ENCODE peak calls at places on chromosomes 11 and 22, in six cellular contexts. L is substantia nigra; B is NCI-H345; X is activated T-cell treated with anti-CD3 and anti-CD28 coated beads, Interleukin-2, amount 50 U/mL, for 72 hours; M is astrocyte of the hippocampus; S is NCI-H524. A is an unnamed sample.

GRCh38 chr11:87398913-87399312 is 361.2 kb downstream of the TMEM135 start:
- DNase-seq in L (no peak), B (no peak), X (no peak), M (no peak), S (no peak), A (no peak)

GRCh38 chr11:134854391-134854991 is 442.4 kb upstream of the B3GAT1 start:
- DNase-seq in L (no peak), B (no peak), X (no peak), M (no peak), S (peak; percentile 75), A (no peak)

GRCh38 chr11:561148-562003 is 606 bp downstream of the RASSF7 start:
- DNase-seq in L (no peak), B (no peak), X (no peak), M (peak; percentile 59), S (no peak), A (no peak)

GRCh38 chr11:119368121-119369034 is 13.1 kb downstream of the USP2 start:
- DNase-seq in L (peak; percentile 39), B (peak; percentile 31), X (no peak), M (no peak), S (peak; percentile 97), A (peak; percentile 90)

GRCh38 chr11:1151366-1152315 is 6.1 kb upstream of the MUC5AC start:
- DNase-seq in L (no peak), B (no peak), X (no peak), M (no peak), S (no peak), A (no peak)

GRCh38 chr11:10674440-10674855 is 19.1 kb downstream of the IRAG1 start:
- DNase-seq in L (peak; percentile 24), B (no peak), X (no peak), M (no peak), S (no peak), A (peak; percentile 41)

GRCh38 chr22:45977003-45977395 is at the start of gene WNT7B:
- DNase-seq in L (no peak), B (peak; percentile 86), X (no peak), M (peak; percentile 43), S (no peak), A (no peak)

GRCh38 chr22:20083157-20083890 is 3.3 kb downstream of the DGCR8 start:
- DNase-seq in L (no peak), B (no peak), X (no peak), M (no peak), S (no peak), A (peak; percentile 12)

GRCh38 chr11:19892876-19893275 is 180.2 kb downstream of the NAV2 start:
- DNase-seq in L (no peak), B (no peak), X (no peak), M (peak; percentile 42), S (no peak), A (no peak)

GRCh38 chr11:102472127-102472526 is 19.6 kb upstream of the TMEM123 start:
- DNase-seq in L (no peak), B (no peak), X (no peak), M (no peak), S (no peak), A (no peak)

GRCh38 chr11:10537587-10537986 is 3.4 kb downstream of the RNF141 start:
- DNase-seq in L (no peak), B (no peak), X (no peak), M (no peak), S (no peak), A (no peak)

GRCh38 chr11:124656759-124657627 is 16.5 kb downstream of the SIAE start:
- DNase-seq in L (no peak), B (peak; percentile 58), X (no peak), M (peak; percentile 81), S (peak; percentile 82), A (no peak)

GRCh38 chr11:132244871-132245557 is 874.6 kb downstream of the NTM start:
- DNase-seq in L (no peak), B (no peak), X (no peak), M (no peak), S (no peak), A (no peak)

GRCh38 chr11:119351232-119351631 is 4.7 kb upstream of the MFRP start:
- DNase-seq in L (no peak), B (no peak), X (no peak), M (no peak), S (no peak), A (no peak)

GRCh38 chr22:43277987-43278601 is 65.1 kb downstream of the SCUBE1 start:
- DNase-seq in L (no peak), B (no peak), X (no peak), M (no peak), S (no peak), A (no peak)

GRCh38 chr11:15944460-15944859 is 411.9 kb downstream of the SOX6 start:
- DNase-seq in L (no peak), B (no peak), X (no peak), M (no peak), S (no peak), A (no peak)

GRCh38 chr11:74138572-74138971 is 32.2 kb downstream of the C2CD3 start:
- DNase-seq in L (no peak), B (no peak), X (no peak), M (peak; percentile 96), S (no peak), A (no peak)

GRCh38 chr11:44466531-44467179 is 98.8 kb upstream of the CD82 start:
- DNase-seq in L (no peak), B (no peak), X (no peak), M (no peak), S (no peak), A (no peak)

GRCh38 chr22:22168190-22168940 is 76.2 kb upstream of the VPREB1 start:
- DNase-seq in L (no peak), B (no peak), X (peak; percentile 15), M (no peak), S (peak; percentile 86), A (no peak)

GRCh38 chr11:77069336-77069968 is 2.7 kb downstream of the CAPN5 start:
- DNase-seq in L (no peak), B (no peak), X (no peak), M (no peak), S (peak; percentile 22), A (no peak)

GRCh38 chr11:23364076-23364475 is 503.8 kb upstream of the CCDC179 start:
- DNase-seq in L (no peak), B (no peak), X (no peak), M (no peak), S (no peak), A (no peak)

GRCh38 chr11:9596926-9597325 is 23.5 kb downstream of the WEE1 start:
- DNase-seq in L (no peak), B (no peak), X (no peak), M (no peak), S (no peak), A (no peak)

GRCh38 chr22:50444663-50445062 is 30.2 kb downstream of the SBF1 start:
- DNase-seq in L (no peak), B (no peak), X (no peak), M (peak; percentile 82), S (no peak), A (no peak)

GRCh38 chr22:28429711-28430110 is 249.9 kb downstream of the TTC28 start:
- DNase-seq in L (no peak), B (no peak), X (no peak), M (peak; percentile 14), S (no peak), A (no peak)

GRCh38 chr22:47846206-47846605 is 1083.8 kb downstream of the TBC1D22A start:
- DNase-seq in L (no peak), B (no peak), X (no peak), M (no peak), S (no peak), A (no peak)